ENCODE peak calls at places on chromosomes 6 and 20, in seven cellular contexts. One of them, this sample, is unnamed.

GRCh38 chr20:57896563-57896962 is 186.7 kb upstream of the PMEPA1 start:
- DNase-seq in activated T-cell treated with anti-CD3 and anti-CD28 coated beads for 48 hours: no peak
- DNase-seq in ureter: no peak
- DNase-seq in MCF 10A: no peak
- DNase-seq in stimulated activated CD8-positive, alpha-beta memory T cell treated with anti-CD3 and anti-CD28 coated beads, Interleukin-7, amount 100 ng/mL, for 24 hours: no peak
- DNase-seq in GM12864: no peak
- DNase-seq in NCI-H774: no peak
- DNase-seq in this sample: no peak

GRCh38 chr6:134550604-134551003 is 232.7 kb upstream of the SGK1 start:
- DNase-seq in MCF 10A: peak
- DNase-seq in GM12864: no peak
- DNase-seq in stimulated activated CD8-positive, alpha-beta memory T cell treated with anti-CD3 and anti-CD28 coated beads, Interleukin-7, amount 100 ng/mL, for 24 hours: no peak
- DNase-seq in NCI-H774: no peak
- DNase-seq in ureter: no peak
- DNase-seq in activated T-cell treated with anti-CD3 and anti-CD28 coated beads for 48 hours: no peak
- DNase-seq in this sample: no peak

GRCh38 chr6:27502508-27503435 is 29.9 kb upstream of the ZNF184 start:
- DNase-seq in activated T-cell treated with anti-CD3 and anti-CD28 coated beads for 48 hours: peak
- DNase-seq in GM12864: peak
- DNase-seq in stimulated activated CD8-positive, alpha-beta memory T cell treated with anti-CD3 and anti-CD28 coated beads, Interleukin-7, amount 100 ng/mL, for 24 hours: peak
- DNase-seq in NCI-H774: peak
- DNase-seq in ureter: peak
- DNase-seq in MCF 10A: peak
- DNase-seq in this sample: peak

GRCh38 chr6:159777240-159777904 is 12.0 kb downstream of the TCP1 start:
- DNase-seq in GM12864: no peak
- DNase-seq in activated T-cell treated with anti-CD3 and anti-CD28 coated beads for 48 hours: no peak
- DNase-seq in NCI-H774: no peak
- DNase-seq in stimulated activated CD8-positive, alpha-beta memory T cell treated with anti-CD3 and anti-CD28 coated beads, Interleukin-7, amount 100 ng/mL, for 24 hours: no peak
- DNase-seq in ureter: no peak
- DNase-seq in MCF 10A: no peak
- DNase-seq in this sample: no peak

GRCh38 chr6:166417285-166417691 is 34.5 kb upstream of the MPC1 start:
- DNase-seq in NCI-H774: no peak
- DNase-seq in GM12864: no peak
- DNase-seq in ureter: no peak
- DNase-seq in MCF 10A: no peak
- DNase-seq in activated T-cell treated with anti-CD3 and anti-CD28 coated beads for 48 hours: no peak
- DNase-seq in stimulated activated CD8-positive, alpha-beta memory T cell treated with anti-CD3 and anti-CD28 coated beads, Interleukin-7, amount 100 ng/mL, for 24 hours: no peak
- DNase-seq in this sample: peak

GRCh38 chr20:608970-609369 is 1.1 kb downstream of the TCF15 start:
- DNase-seq in ureter: no peak
- DNase-seq in activated T-cell treated with anti-CD3 and anti-CD28 coated beads for 48 hours: no peak
- DNase-seq in MCF 10A: no peak
- DNase-seq in NCI-H774: no peak
- DNase-seq in GM12864: no peak
- DNase-seq in stimulated activated CD8-positive, alpha-beta memory T cell treated with anti-CD3 and anti-CD28 coated beads, Interleukin-7, amount 100 ng/mL, for 24 hours: no peak
- DNase-seq in this sample: no peak

GRCh38 chr20:58718121-58718563 is 25.5 kb downstream of the NPEPL1 start:
- DNase-seq in ureter: no peak
- DNase-seq in stimulated activated CD8-positive, alpha-beta memory T cell treated with anti-CD3 and anti-CD28 coated beads, Interleukin-7, amount 100 ng/mL, for 24 hours: no peak
- DNase-seq in NCI-H774: no peak
- DNase-seq in MCF 10A: no peak
- DNase-seq in activated T-cell treated with anti-CD3 and anti-CD28 coated beads for 48 hours: no peak
- DNase-seq in GM12864: no peak
- DNase-seq in this sample: no peak

GRCh38 chr6:132132420-132132819 is 181.2 kb upstream of the CCN2 start:
- DNase-seq in ureter: no peak
- DNase-seq in NCI-H774: peak
- DNase-seq in stimulated activated CD8-positive, alpha-beta memory T cell treated with anti-CD3 and anti-CD28 coated beads, Interleukin-7, amount 100 ng/mL, for 24 hours: no peak
- DNase-seq in GM12864: no peak
- DNase-seq in activated T-cell treated with anti-CD3 and anti-CD28 coated beads for 48 hours: no peak
- DNase-seq in MCF 10A: no peak
- DNase-seq in this sample: no peak

GRCh38 chr6:150394053-150394875 is 25.5 kb downstream of the IYD start:
- DNase-seq in NCI-H774: no peak
- DNase-seq in ureter: no peak
- DNase-seq in activated T-cell treated with anti-CD3 and anti-CD28 coated beads for 48 hours: no peak
- DNase-seq in stimulated activated CD8-positive, alpha-beta memory T cell treated with anti-CD3 and anti-CD28 coated beads, Interleukin-7, amount 100 ng/mL, for 24 hours: no peak
- DNase-seq in GM12864: no peak
- DNase-seq in MCF 10A: no peak
- DNase-seq in this sample: no peak

GRCh38 chr20:63611646-63612045 is 15.3 kb downstream of the GMEB2 start:
- DNase-seq in ureter: no peak
- DNase-seq in NCI-H774: no peak
- DNase-seq in stimulated activated CD8-positive, alpha-beta memory T cell treated with anti-CD3 and anti-CD28 coated beads, Interleukin-7, amount 100 ng/mL, for 24 hours: no peak
- DNase-seq in GM12864: no peak
- DNase-seq in activated T-cell treated with anti-CD3 and anti-CD28 coated beads for 48 hours: no peak
- DNase-seq in MCF 10A: no peak
- DNase-seq in this sample: no peak